ENCODE peak calls at places on chromosome 3, in four cellular contexts. Q is HepG2, H is K562, D is H1. B is an unnamed sample.

GRCh38 chr3:150412599-150413069 is 4.5 kb downstream of the TSC22D2 start:
- DNase-seq in Q (peak), H (no peak), D (no peak), B (no peak)

GRCh38 chr3:57555738-57556458 is at the start of gene PDE12:
- DNase-seq in Q (peak), H (peak), D (peak), B (peak)

GRCh38 chr3:72582211-72582878 is 265.9 kb downstream of the SHQ1 start:
- DNase-seq in Q (peak), H (no peak), D (no peak), B (no peak)

GRCh38 chr3:146139586-146140110 is 21.3 kb downstream of the PLOD2 start:
- DNase-seq in Q (no peak), H (no peak), D (no peak), B (no peak)

GRCh38 chr3:106609666-106610301 is 741.0 kb upstream of the CBLB start:
- DNase-seq in Q (peak), H (peak), D (peak), B (peak)

GRCh38 chr3:132635052-132635451 is 24.6 kb downstream of the ACAD11 start:
- DNase-seq in Q (no peak), H (no peak), D (no peak), B (no peak)

GRCh38 chr3:178960191-178960590 is 111.4 kb downstream of the ZMAT3 start:
- DNase-seq in Q (no peak), H (no peak), D (no peak), B (no peak)

GRCh38 chr3:119664370-119664769 is 4.0 kb upstream of the POPDC2 start:
- DNase-seq in Q (no peak), H (no peak), D (no peak), B (no peak)

GRCh38 chr3:188123170-188123920 is 30.6 kb upstream of the LPP start:
- DNase-seq in Q (peak), H (no peak), D (no peak), B (no peak)

GRCh38 chr3:72970942-72971341 is 25.7 kb upstream of the PPP4R2 start:
- DNase-seq in Q (no peak), H (no peak), D (no peak), B (no peak)

GRCh38 chr3:187669675-187670504 is at the start of gene SST:
- DNase-seq in Q (peak), H (no peak), D (no peak), B (no peak)

GRCh38 chr3:38585791-38586420 is 63.6 kb downstream of the SCN5A start:
- DNase-seq in Q (no peak), H (no peak), D (no peak), B (no peak)

GRCh38 chr3:182704926-182705325 is 88.4 kb upstream of the ATP11B start:
- DNase-seq in Q (no peak), H (no peak), D (no peak), B (peak)
- TF ChIP-seq YY1 in Q (no peak), H (no peak), D (no peak), B (no peak)

GRCh38 chr3:14439501-14440167 is 37.2 kb downstream of the SLC6A6 start:
- DNase-seq in Q (no peak), H (peak), D (no peak), B (no peak)
- TF ChIP-seq FOSL1 in Q (no peak), H (peak), D (no peak), B (no peak)

GRCh38 chr3:64995857-64996564 is 308.2 kb upstream of the ADAMTS9 start:
- DNase-seq in Q (peak), H (no peak), D (no peak), B (no peak)
- TF ChIP-seq YY1 in Q (no peak), H (no peak), D (no peak), B (no peak)

DNA sequence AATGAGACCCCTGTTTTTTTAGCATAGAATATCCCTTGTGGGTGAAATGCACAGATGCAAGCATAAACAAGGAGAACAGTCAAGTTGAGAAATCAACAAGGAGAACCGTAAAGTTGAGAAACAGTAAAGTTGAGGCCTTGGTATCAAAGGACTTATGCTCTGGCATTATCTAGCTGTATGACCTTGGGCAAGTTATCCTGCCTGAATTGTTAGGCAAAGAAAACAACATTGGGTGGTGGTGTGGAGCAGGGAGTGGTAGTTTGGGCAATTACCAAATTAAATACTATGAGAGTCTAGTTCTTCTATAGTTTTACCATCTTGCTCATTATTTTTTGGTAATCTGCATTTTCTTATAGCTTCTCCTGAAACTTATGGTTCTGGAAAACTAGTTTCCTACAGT is 573.4 kb upstream of the ARPP21 start:
- DNase-seq in Q (no peak), H (no peak), D (no peak), B (no peak)
- TF ChIP-seq FOSL1 in Q (no peak), H (no peak), D (no peak), B (no peak)

GRCh38 chr3:25820372-25820771 is 30.5 kb downstream of the OXSM start:
- DNase-seq in Q (no peak), H (peak), D (peak), B (no peak)
- TF ChIP-seq YY1 in Q (no peak), H (no peak), D (no peak), B (no peak)

DNA sequence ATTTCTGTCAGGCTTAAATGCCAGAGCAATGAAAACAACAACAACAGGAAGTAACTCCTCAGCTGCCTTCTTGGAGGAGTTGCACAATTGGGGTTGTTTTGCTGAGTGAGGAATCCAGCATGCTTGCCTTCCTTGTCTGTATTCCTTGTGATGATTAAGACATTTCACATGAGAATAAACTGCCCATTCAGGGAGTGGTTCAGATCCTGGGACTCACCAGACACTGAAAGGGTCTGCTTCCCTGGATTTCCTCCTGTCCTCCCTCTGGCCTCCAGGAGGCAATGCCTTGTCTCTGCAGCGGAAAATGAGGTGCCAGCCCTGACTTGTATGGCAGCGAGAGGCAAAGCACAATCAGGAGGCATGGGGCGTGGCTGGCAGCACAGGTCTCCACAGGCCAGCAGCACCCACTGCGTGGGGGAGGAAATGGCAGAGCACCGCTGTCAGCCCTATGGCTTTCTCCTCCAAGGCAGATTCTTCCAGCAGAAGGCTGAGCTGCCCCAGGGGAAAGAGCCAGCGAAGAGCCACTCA is 41.5 kb downstream of the RBP2 start:
- DNase-seq in Q (no peak), H (no peak), D (no peak), B (no peak)
- TF ChIP-seq FOSL1 in Q (no peak), H (no peak), D (no peak), B (no peak)